ENCODE peak calls at places on chromosomes 6 and 20, in five cellular contexts. F is esophagus squamous epithelium, B is right lobe of liver, W is psoas muscle, J is stomach. H is an unnamed sample.
A peak's percentile ranks its signal among the peaks of the same experiment; 100 is the strongest.

GRCh38 chr20:63318391-63319163 is 25.6 kb downstream of the COL20A1 start:
- DNase-seq in F (no peak), B (no peak), W (peak; percentile 28), J (no peak), H (peak; percentile 7)

GRCh38 chr20:21529863-21530262 is 16.0 kb upstream of the NKX2-2 start:
- DNase-seq in F (no peak), B (no peak), W (no peak), J (no peak), H (no peak)

GRCh38 chr20:19403549-19403948 is 191.1 kb downstream of the SLC24A3 start:
- DNase-seq in F (no peak), B (no peak), W (no peak), J (no peak), H (no peak)

GRCh38 chr6:44011350-44011925 is 115.8 kb downstream of the MRPL14 start:
- DNase-seq in F (no peak), B (no peak), W (no peak), J (no peak), H (no peak)

GRCh38 chr6:112041535-112041934 is 12.4 kb upstream of the CCN6 start:
- DNase-seq in F (no peak), B (no peak), W (no peak), J (no peak), H (no peak)

GRCh38 chr20:38723069-38723981 is 961 bp upstream of the SLC32A1 start:
- DNase-seq in F (no peak), B (no peak), W (no peak), J (no peak), H (no peak)

GRCh38 chr6:31058128-31058894 is 48.0 kb downstream of the MUC22 start:
- DNase-seq in F (no peak), B (no peak), W (no peak), J (no peak), H (no peak)

GRCh38 chr20:953742-954141 is 37.6 kb upstream of the ANGPT4 start:
- DNase-seq in F (no peak), B (no peak), W (no peak), J (no peak), H (no peak)

GRCh38 chr20:49545572-49545971 is 22.4 kb downstream of the PTGIS start:
- DNase-seq in F (no peak), B (no peak), W (no peak), J (no peak), H (no peak)

GRCh38 chr6:158142789-158143188 is 25.3 kb downstream of the SERAC1 start:
- DNase-seq in F (no peak), B (peak; percentile 85), W (no peak), J (peak; percentile 59), H (no peak)

GRCh38 chr20:25042531-25043498 is 15.1 kb downstream of the ACSS1 start:
- DNase-seq in F (peak; percentile 62), B (no peak), W (peak; percentile 77), J (peak; percentile 59), H (peak; percentile 53)

GRCh38 chr20:3563548-3564177 is 92.8 kb downstream of the ATRN start:
- DNase-seq in F (no peak), B (no peak), W (no peak), J (no peak), H (peak; percentile 49)

GRCh38 chr6:52399511-52400315 is 20.4 kb upstream of the EFHC1 start:
- DNase-seq in F (no peak), B (no peak), W (no peak), J (no peak), H (peak; percentile 69)

GRCh38 chr6:89518352-89519055 is 85.6 kb downstream of the ANKRD6 start:
- DNase-seq in F (no peak), B (no peak), W (no peak), J (no peak), H (no peak)

GRCh38 chr6:68279793-68280557 is 355.1 kb upstream of the ADGRB3 start:
- DNase-seq in F (no peak), B (no peak), W (no peak), J (no peak), H (no peak)

GRCh38 chr6:75504902-75505233 is 11.3 kb upstream of the FILIP1 start:
- DNase-seq in F (no peak), B (no peak), W (no peak), J (no peak), H (no peak)
- TF ChIP-seq CTCF in F (peak; percentile 8), B (no peak), W (peak; percentile 55), J (no peak), H (no peak)

DNA sequence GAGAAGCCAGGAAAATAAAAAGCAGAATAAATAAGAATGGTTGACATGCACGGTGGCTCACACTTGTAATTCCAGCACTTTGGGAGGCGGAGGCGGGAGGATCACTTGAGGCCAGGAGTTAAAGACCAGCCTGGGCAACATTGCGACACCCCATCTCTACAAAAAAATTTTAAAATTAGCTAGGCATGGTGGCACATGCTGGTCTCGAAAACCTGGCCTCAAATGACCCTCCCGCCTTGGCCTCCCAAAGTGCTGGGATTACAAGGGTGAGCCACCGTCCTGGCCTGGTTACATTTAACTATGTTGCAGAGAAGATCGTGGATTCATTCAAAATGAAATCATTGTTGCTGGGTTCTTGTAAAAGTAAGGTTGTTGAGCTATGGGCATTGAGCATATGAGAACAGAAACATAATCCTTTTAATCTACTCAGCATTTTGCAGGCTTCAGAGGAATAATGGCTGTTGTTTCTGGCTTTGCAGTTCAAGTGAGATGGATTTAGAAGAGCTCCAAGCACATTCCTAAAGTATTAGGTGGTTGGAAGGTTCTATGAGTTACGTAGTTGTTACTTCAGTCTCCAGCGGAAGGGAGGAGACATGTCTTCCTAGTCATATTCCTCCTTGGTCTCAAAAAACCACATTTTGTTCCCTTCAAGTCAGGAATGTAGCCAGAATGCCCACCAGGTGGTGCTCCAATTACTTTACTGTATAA is 45.6 kb upstream of the RAB23 start:
- DNase-seq in F (no peak), B (no peak), W (no peak), J (peak; percentile 44), H (no peak)
- TF ChIP-seq CTCF in F (peak; percentile 36), B (peak; percentile 41), W (peak; percentile 17), J (no peak), H (no peak)

GRCh38 chr20:57748601-57749130 is 38.9 kb upstream of the PMEPA1 start:
- DNase-seq in F (no peak), B (peak; percentile 61), W (peak; percentile 84), J (peak; percentile 55), H (peak; percentile 85)
- TF ChIP-seq CTCF in F (no peak), B (no peak), W (no peak), J (no peak), H (no peak)

GRCh38 chr6:12890171-12890790 is 173.7 kb downstream of the PHACTR1 start:
- DNase-seq in F (no peak), B (no peak), W (no peak), J (no peak), H (peak; percentile 22)
- TF ChIP-seq CTCF in F (peak; percentile 26), B (peak; percentile 43), W (no peak), J (no peak), H (peak; percentile 14)

GRCh38 chr6:45832063-45832462 is 183.6 kb downstream of the CLIC5 start:
- DNase-seq in F (no peak), B (no peak), W (no peak), J (no peak), H (no peak)

GRCh38 chr6:45830441-45831139 is 185.1 kb downstream of the CLIC5 start:
- DNase-seq in F (no peak), B (no peak), W (no peak), J (no peak), H (peak; percentile 21)

GRCh38 chr6:45827952-45828530 is 187.6 kb downstream of the CLIC5 start:
- DNase-seq in F (no peak), B (no peak), W (no peak), J (no peak), H (no peak)

DNA sequence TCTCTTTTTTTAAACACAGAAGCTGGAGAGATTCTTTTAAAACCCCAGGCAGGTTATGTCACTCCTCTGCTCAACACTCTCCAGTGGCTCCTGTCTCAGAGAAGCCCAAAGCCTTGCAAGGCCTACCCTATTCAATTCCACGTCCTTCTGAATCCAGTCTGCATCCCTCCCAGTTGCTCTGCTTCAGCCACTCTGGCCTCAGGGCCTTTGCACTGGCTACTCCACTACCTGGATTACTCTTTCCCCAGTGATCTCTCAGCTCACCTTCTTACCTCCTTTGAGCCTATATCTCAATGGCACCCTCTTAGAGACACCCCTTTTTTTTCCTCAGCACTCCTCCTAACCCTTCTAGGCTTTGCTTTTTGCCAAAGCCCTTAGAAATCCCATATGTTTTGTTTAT is 185.8 kb downstream of the CLIC5 start:
- DNase-seq in F (no peak), B (no peak), W (no peak), J (no peak), H (no peak)
- TF ChIP-seq CTCF in F (no peak), B (no peak), W (no peak), J (no peak), H (no peak)

DNA sequence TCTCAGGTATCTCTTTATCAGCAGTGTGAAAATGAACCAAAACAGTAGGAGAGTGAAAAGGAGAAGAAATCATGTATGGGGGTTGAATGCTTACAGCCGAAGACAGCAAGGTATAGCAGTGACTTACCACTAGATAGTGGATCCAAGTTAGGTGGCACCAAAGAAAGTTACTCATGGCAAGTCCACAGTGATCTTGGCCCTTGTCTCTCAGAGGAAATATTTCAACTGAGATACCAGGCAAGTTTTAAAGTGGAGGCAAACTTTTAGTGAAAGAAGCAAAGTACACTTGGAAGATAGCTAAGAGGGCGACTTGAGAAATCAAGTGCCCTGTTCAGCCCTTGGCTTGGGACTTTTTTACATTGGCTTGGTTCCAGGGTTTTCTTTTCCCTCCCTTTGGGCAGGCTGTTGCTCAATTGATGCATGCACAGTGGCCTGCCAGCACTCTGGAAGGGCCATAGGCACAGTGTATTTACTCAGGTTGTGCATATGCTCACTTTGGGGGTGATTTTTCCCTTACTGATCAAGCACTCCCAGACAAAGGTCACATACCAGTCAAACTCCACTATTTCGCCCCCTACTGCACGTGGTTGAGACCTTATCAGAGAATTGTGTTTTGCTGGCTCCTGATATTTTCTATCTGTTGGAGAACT is 329.5 kb upstream of the KHDRBS2 start:
- DNase-seq in F (no peak), B (no peak), W (no peak), J (no peak), H (no peak)
- TF ChIP-seq CTCF in F (no peak), B (no peak), W (no peak), J (no peak), H (no peak)